ENCODE peak calls at places on chromosomes 11 and 22, in four cellular contexts. H, W, K and I are unnamed samples.
A peak's percentile ranks its signal among the peaks of the same experiment; 100 is the strongest.

GRCh38 chr22:45407793-45408192 is 5.6 kb downstream of the SMC1B start:
- DNase-seq in H (no peak), W (no peak), K (no peak), I (no peak)

GRCh38 chr11:47415949-47416472 is 7.6 kb downstream of the SLC39A13 start:
- DNase-seq in H (no peak), W (peak; percentile 90), K (no peak), I (peak; percentile 66)

GRCh38 chr11:11620966-11621880 is 582 bp downstream of the GALNT18 start:
- DNase-seq in H (peak; percentile 26), W (peak; percentile 37), K (peak; percentile 23), I (no peak)

GRCh38 chr11:46520971-46521745 is 72.7 kb downstream of the AMBRA1 start:
- DNase-seq in H (no peak), W (no peak), K (no peak), I (no peak)

GRCh38 chr11:58004664-58005063 is 19.0 kb upstream of the OR9Q1 start:
- DNase-seq in H (no peak), W (no peak), K (no peak), I (no peak)

GRCh38 chr11:15493921-15494630 is 379.4 kb downstream of the INSC start:
- DNase-seq in H (no peak), W (no peak), K (no peak), I (no peak)

GRCh38 chr11:74072286-74072685 is 63.4 kb upstream of the UCP3 start:
- DNase-seq in H (no peak), W (no peak), K (no peak), I (no peak)

GRCh38 chr11:104891135-104891534 is 7.1 kb downstream of the CASP12 start:
- DNase-seq in H (no peak), W (no peak), K (no peak), I (no peak)

GRCh38 chr22:26172389-26172990 is 3.2 kb downstream of the SEZ6L start:
- DNase-seq in H (peak; percentile 27), W (peak; percentile 17), K (peak; percentile 67), I (no peak)

GRCh38 chr22:49497266-49497665 is 330.4 kb downstream of the BRD1 start:
- DNase-seq in H (no peak), W (no peak), K (no peak), I (no peak)

GRCh38 chr11:11977206-11977938 is 31.1 kb downstream of the DKK3 start:
- DNase-seq in H (no peak), W (peak; percentile 76), K (no peak), I (no peak)

GRCh38 chr11:47375546-47376085 is 2.7 kb downstream of the SPI1 start:
- DNase-seq in H (no peak), W (no peak), K (no peak), I (no peak)

GRCh38 chr11:107819361-107820014 is 39.1 kb downstream of the SLC35F2 start:
- DNase-seq in H (no peak), W (no peak), K (no peak), I (no peak)

GRCh38 chr11:106683435-106683834 is 334.8 kb downstream of the GUCY1A2 start:
- DNase-seq in H (no peak), W (no peak), K (no peak), I (no peak)

GRCh38 chr11:19628018-19628417 is 84.6 kb upstream of the NAV2 start:
- DNase-seq in H (no peak), W (peak; percentile 85), K (no peak), I (no peak)

GRCh38 chr11:72773696-72774095 is 20.2 kb downstream of the STARD10 start:
- DNase-seq in H (no peak), W (no peak), K (no peak), I (no peak)

GRCh38 chr11:70128435-70128906 is 50.4 kb downstream of the ANO1 start:
- DNase-seq in H (no peak), W (no peak), K (no peak), I (peak; percentile 46)

GRCh38 chr22:27534720-27535125 is 266.8 kb downstream of the MN1 start:
- DNase-seq in H (no peak), W (no peak), K (no peak), I (no peak)

GRCh38 chr11:17098038-17098437 is 20.6 kb upstream of the RPS13 start:
- DNase-seq in H (no peak), W (no peak), K (no peak), I (no peak)

GRCh38 chr11:118870396-118871343 is 13.0 kb upstream of the CXCR5 start:
- DNase-seq in H (no peak), W (no peak), K (no peak), I (no peak)

GRCh38 chr22:41919357-41920224 is 4.7 kb upstream of the SHISA8 start:
- DNase-seq in H (no peak), W (peak; percentile 64), K (peak; percentile 29), I (no peak)

GRCh38 chr11:64355078-64355940 is 3.7 kb upstream of the RPS6KA4 start:
- DNase-seq in H (peak; percentile 43), W (peak; percentile 83), K (peak; percentile 82), I (no peak)

GRCh38 chr22:36863979-36864378 is 3.2 kb downstream of the NCF4 start:
- DNase-seq in H (no peak), W (no peak), K (no peak), I (no peak)

GRCh38 chr11:35216962-35217667 is 78.1 kb downstream of the CD44 start:
- DNase-seq in H (no peak), W (no peak), K (no peak), I (no peak)

GRCh38 chr11:57527056-57527631 is 3.4 kb downstream of the TIMM10 start:
- DNase-seq in H (peak; percentile 77), W (peak; percentile 55), K (peak; percentile 50), I (no peak)

GRCh38 chr11:66076561-66076960 is 6.5 kb downstream of the PACS1 start:
- DNase-seq in H (no peak), W (no peak), K (no peak), I (no peak)

GRCh38 chr11:122895591-122895990 is 13.0 kb downstream of the JHY start:
- DNase-seq in H (no peak), W (no peak), K (no peak), I (no peak)

GRCh38 chr11:130217632-130218031 is 58.0 kb downstream of the ST14 start:
- DNase-seq in H (no peak), W (no peak), K (no peak), I (no peak)

GRCh38 chr11:32752001-32752400 is 42.5 kb downstream of the CCDC73 start:
- DNase-seq in H (no peak), W (no peak), K (no peak), I (no peak)

GRCh38 chr11:120179071-120179672 is 31.7 kb upstream of the OAF start:
- DNase-seq in H (no peak), W (no peak), K (no peak), I (no peak)

GRCh38 chr11:92302766-92303165 is 78.1 kb downstream of the FAT3 start:
- DNase-seq in H (no peak), W (no peak), K (no peak), I (no peak)

GRCh38 chr11:134050541-134051383 is 18.1 kb upstream of the JAM3 start:
- DNase-seq in H (peak; percentile 78), W (peak; percentile 81), K (peak; percentile 88), I (no peak)

GRCh38 chr11:120331301-120331966 is 4.8 kb upstream of the ARHGEF12 start:
- DNase-seq in H (no peak), W (no peak), K (no peak), I (no peak)

GRCh38 chr11:70108250-70108649 is 30.1 kb downstream of the ANO1 start:
- DNase-seq in H (no peak), W (no peak), K (no peak), I (no peak)

GRCh38 chr11:115761817-115762216 is 257.6 kb upstream of the CADM1 start:
- DNase-seq in H (no peak), W (no peak), K (no peak), I (no peak)

GRCh38 chr11:131637469-131638175 is 267.2 kb downstream of the NTM start:
- DNase-seq in H (no peak), W (no peak), K (no peak), I (no peak)